ENCODE peak calls at places on chromosomes 3 and 15, in five cellular contexts. J, R, O, F and P are unnamed samples.

GRCh38 chr3:126959921-126960603 is 22.9 kb upstream of the PLXNA1 start:
- DNase-seq in J (no peak), R (peak), O (peak), F (no peak), P (peak)

GRCh38 chr3:194135806-194136518 is at the start of gene HES1:
- DNase-seq in J (peak), R (peak), O (peak), F (peak), P (peak)

GRCh38 chr15:91890614-91891013 is 37.1 kb downstream of the SLCO3A1 start:
- DNase-seq in J (peak), R (no peak), O (peak), F (no peak), P (peak)

GRCh38 chr3:176362191-176362731 is 835.0 kb downstream of the TBL1XR1 start:
- DNase-seq in J (peak), R (peak), O (no peak), F (no peak), P (peak)

GRCh38 chr3:5314897-5315296 is 127.4 kb downstream of the EDEM1 start:
- DNase-seq in J (no peak), R (no peak), O (no peak), F (no peak), P (no peak)

GRCh38 chr15:65476942-65477341 is 40.5 kb downstream of the DPP8 start:
- DNase-seq in J (no peak), R (no peak), O (peak), F (no peak), P (peak)

GRCh38 chr15:37765809-37766208 is 168.6 kb upstream of the TMCO5A start:
- DNase-seq in J (no peak), R (no peak), O (peak), F (no peak), P (peak)

GRCh38 chr3:182165234-182165633 is 453.5 kb downstream of the SOX2 start:
- DNase-seq in J (no peak), R (no peak), O (no peak), F (no peak), P (no peak)

GRCh38 chr3:5186854-5187151 is 704 bp upstream of the EDEM1 start:
- DNase-seq in J (no peak), R (no peak), O (no peak), F (no peak), P (peak)

GRCh38 chr3:70308760-70309159 is 3.7 kb downstream of the MDFIC2 start:
- DNase-seq in J (no peak), R (peak), O (no peak), F (no peak), P (peak)

GRCh38 chr3:24201301-24201700 is 256.2 kb downstream of the NR1D2 start:
- DNase-seq in J (no peak), R (no peak), O (peak), F (no peak), P (peak)

GRCh38 chr15:36612063-36612788 is 32.8 kb downstream of the CDIN1 start:
- DNase-seq in J (no peak), R (no peak), O (peak), F (no peak), P (peak)

GRCh38 chr3:17489139-17489538 is 253.3 kb downstream of the TBC1D5 start:
- DNase-seq in J (no peak), R (no peak), O (peak), F (no peak), P (no peak)

GRCh38 chr15:71414778-71415177 is 299.5 kb downstream of the THSD4 start:
- DNase-seq in J (no peak), R (no peak), O (no peak), F (no peak), P (no peak)

GRCh38 chr15:75347222-75348033 is 589 bp downstream of the NEIL1 start:
- DNase-seq in J (peak), R (peak), O (no peak), F (no peak), P (peak)

GRCh38 chr3:180802837-180803236 is 109.6 kb upstream of the FXR1 start:
- DNase-seq in J (no peak), R (no peak), O (peak), F (peak), P (no peak)

GRCh38 chr15:73650387-73651126 is 17.4 kb upstream of the NPTN start:
- DNase-seq in J (no peak), R (no peak), O (peak), F (no peak), P (no peak)

GRCh38 chr3:171086914-171087313 is 60.4 kb upstream of the SLC2A2 start:
- DNase-seq in J (no peak), R (no peak), O (no peak), F (no peak), P (no peak)

GRCh38 chr15:34714476-34715121 is 40.2 kb downstream of the GJD2 start:
- DNase-seq in J (no peak), R (no peak), O (no peak), F (no peak), P (no peak)

GRCh38 chr3:36446230-36446629 is 65.9 kb downstream of the STAC start:
- DNase-seq in J (no peak), R (no peak), O (peak), F (no peak), P (no peak)

GRCh38 chr3:156668073-156668763 is 6.2 kb upstream of the TIPARP start:
- DNase-seq in J (no peak), R (no peak), O (no peak), F (no peak), P (no peak)

GRCh38 chr15:58167095-58167591 is 29.0 kb downstream of the AQP9 start:
- DNase-seq in J (no peak), R (no peak), O (no peak), F (no peak), P (no peak)

GRCh38 chr3:13161771-13162535 is 88.7 kb upstream of the IQSEC1 start:
- DNase-seq in J (no peak), R (peak), O (no peak), F (no peak), P (no peak)

GRCh38 chr3:42745776-42746454 is 27.1 kb downstream of the CCDC13 start:
- DNase-seq in J (peak), R (peak), O (no peak), F (no peak), P (no peak)

GRCh38 chr3:52366527-52366926 is 50.4 kb downstream of the DNAH1 start:
- DNase-seq in J (no peak), R (no peak), O (no peak), F (no peak), P (no peak)

GRCh38 chr15:82177291-82178010 is 85.1 kb downstream of the EFL1 start:
- DNase-seq in J (no peak), R (no peak), O (peak), F (no peak), P (peak)

GRCh38 chr3:39388741-39389248 is 5.6 kb downstream of the SLC25A38 start:
- DNase-seq in J (no peak), R (no peak), O (no peak), F (no peak), P (no peak)

GRCh38 chr15:89642106-89642505 is 13.2 kb downstream of the KIF7 start:
- DNase-seq in J (no peak), R (no peak), O (no peak), F (no peak), P (no peak)

GRCh38 chr3:25094932-25095690 is 333.0 kb upstream of the RARB start:
- DNase-seq in J (no peak), R (no peak), O (no peak), F (no peak), P (no peak)

GRCh38 chr3:148532326-148532725 is 165.4 kb upstream of the AGTR1 start:
- DNase-seq in J (no peak), R (no peak), O (no peak), F (no peak), P (no peak)

GRCh38 chr3:71652786-71653419 is 69.4 kb upstream of the FOXP1 start:
- DNase-seq in J (no peak), R (no peak), O (peak), F (peak), P (peak)